ENCODE peak calls at places on chromosomes 16 and 17, in five cellular contexts. J is fibroblast of mammary gland; Z is NCI-H1417; M is stimulated activated naive B cell treated with anti-CD40 and anti-IgM and Interleukin-4, amounts not matched to agents 10 μg/mL and 1 μg/mL and 100 μg/mL, for 72 hours; A is ovary. E is an unnamed sample.

GRCh38 chr17:39224778-39225307 is 902 bp downstream of the STAC2 start:
- DNase-seq in J (no peak), A (no peak), Z (peak), M (no peak), E (no peak)

GRCh38 chr17:38922538-38923291 is 2.7 kb upstream of the LASP1NB start:
- DNase-seq in J (peak), M (no peak), A (peak), Z (peak), E (no peak)

GRCh38 chr17:82449136-82449882 is 1.2 kb downstream of the CYBC1 start:
- DNase-seq in A (no peak), Z (peak), M (peak), J (no peak), E (no peak)

GRCh38 chr16:23274968-23275367 is 27.1 kb upstream of the SCNN1B start:
- DNase-seq in J (no peak), A (no peak), Z (no peak), M (no peak), E (no peak)

GRCh38 chr17:332558-333322 is 19.9 kb downstream of the RPH3AL start:
- DNase-seq in Z (no peak), J (no peak), A (peak), M (no peak), E (no peak)

GRCh38 chr17:51857052-51857593 is 301.4 kb downstream of the CA10 start:
- DNase-seq in A (no peak), J (no peak), Z (no peak), M (no peak), E (no peak)

GRCh38 chr16:84165746-84166145 is 20.6 kb downstream of the DNAAF1 start:
- DNase-seq in Z (no peak), J (no peak), A (no peak), M (no peak), E (no peak)

GRCh38 chr17:46763416-46763815 is 55.1 kb downstream of the WNT3 start:
- DNase-seq in A (no peak), J (no peak), Z (no peak), M (no peak), E (no peak)

GRCh38 chr17:29760771-29761682 is 138.3 kb upstream of the CORO6 start:
- DNase-seq in M (peak), J (peak), A (peak), Z (peak), E (no peak)

GRCh38 chr16:29694384-29695195 is 15.6 kb downstream of the QPRT start:
- DNase-seq in A (peak), Z (no peak), J (peak), M (no peak), E (no peak)

GRCh38 chr17:47213540-47213939 is 4.4 kb downstream of the MYL4 start:
- DNase-seq in J (no peak), A (no peak), M (no peak), Z (no peak), E (no peak)

GRCh38 chr16:84237994-84238750 is 1.6 kb downstream of the KCNG4 start:
- DNase-seq in M (no peak), J (no peak), A (no peak), Z (no peak), E (no peak)

GRCh38 chr16:69894675-69895074 is 56.5 kb upstream of the CLEC18A start:
- DNase-seq in Z (no peak), J (no peak), M (no peak), A (no peak), E (no peak)

GRCh38 chr17:59152925-59153324 is 2.1 kb downstream of the SKA2 start:
- DNase-seq in Z (peak), J (no peak), M (no peak), A (no peak), E (no peak)

GRCh38 chr17:76917829-76918228 is 49.6 kb downstream of the MGAT5B start:
- DNase-seq in J (no peak), M (no peak), A (no peak), Z (no peak), E (no peak)

GRCh38 chr17:76562734-76563148 is 22.9 kb downstream of the PRCD start:
- DNase-seq in Z (no peak), J (peak), M (no peak), A (peak), E (no peak)

GRCh38 chr16:2152695-2153506 is 2.7 kb upstream of the TRAF7 start:
- DNase-seq in J (peak), M (no peak), Z (peak), A (no peak), E (no peak)

E was measured in LNCaP clone FGC.